ENCODE peak calls at places on chromosomes 3 and 15, in six cellular contexts. One of them, this sample, is unnamed.

GRCh38 chr3:71591106-71591505 is 7.6 kb upstream of the FOXP1 start:
- DNase-seq in KBM-7: no peak
- DNase-seq in NCI-H82: no peak
- DNase-seq in activated naive CD4-positive, alpha-beta T cell treated with anti-CD3 and anti-CD28 coated beads for 36 hours: no peak
- DNase-seq in HFF-Myc: no peak
- DNase-seq in NCI-H1436: no peak
- DNase-seq in this sample: peak

GRCh38 chr3:64488938-64489337 is 198.9 kb downstream of the ADAMTS9 start:
- DNase-seq in KBM-7: no peak
- DNase-seq in NCI-H82: peak
- DNase-seq in activated naive CD4-positive, alpha-beta T cell treated with anti-CD3 and anti-CD28 coated beads for 36 hours: no peak
- DNase-seq in HFF-Myc: no peak
- DNase-seq in NCI-H1436: peak
- DNase-seq in this sample: no peak

GRCh38 chr3:37456270-37456708 is 281.9 kb upstream of the LRRFIP2 start:
- DNase-seq in KBM-7: peak
- DNase-seq in NCI-H82: no peak
- DNase-seq in activated naive CD4-positive, alpha-beta T cell treated with anti-CD3 and anti-CD28 coated beads for 36 hours: no peak
- DNase-seq in HFF-Myc: no peak
- DNase-seq in NCI-H1436: peak
- DNase-seq in this sample: no peak

GRCh38 chr3:9196009-9196408 is 53.4 kb downstream of the SRGAP3 start:
- DNase-seq in KBM-7: no peak
- DNase-seq in NCI-H82: peak
- DNase-seq in activated naive CD4-positive, alpha-beta T cell treated with anti-CD3 and anti-CD28 coated beads for 36 hours: no peak
- DNase-seq in HFF-Myc: no peak
- DNase-seq in NCI-H1436: no peak
- DNase-seq in this sample: no peak

GRCh38 chr3:52031896-52032295 is 24.5 kb downstream of the DUSP7 start:
- DNase-seq in KBM-7: no peak
- DNase-seq in NCI-H82: no peak
- DNase-seq in activated naive CD4-positive, alpha-beta T cell treated with anti-CD3 and anti-CD28 coated beads for 36 hours: no peak
- DNase-seq in HFF-Myc: no peak
- DNase-seq in NCI-H1436: no peak
- DNase-seq in this sample: no peak

GRCh38 chr15:63832620-63833245 is 1.0 kb downstream of the HERC1 start:
- DNase-seq in KBM-7: peak
- DNase-seq in NCI-H82: peak
- DNase-seq in activated naive CD4-positive, alpha-beta T cell treated with anti-CD3 and anti-CD28 coated beads for 36 hours: peak
- DNase-seq in HFF-Myc: no peak
- DNase-seq in NCI-H1436: no peak
- DNase-seq in this sample: no peak

GRCh38 chr3:188299068-188299467 is 145.1 kb downstream of the LPP start:
- DNase-seq in KBM-7: no peak
- DNase-seq in NCI-H82: no peak
- DNase-seq in activated naive CD4-positive, alpha-beta T cell treated with anti-CD3 and anti-CD28 coated beads for 36 hours: peak
- DNase-seq in HFF-Myc: no peak
- DNase-seq in NCI-H1436: no peak
- DNase-seq in this sample: no peak

GRCh38 chr3:152222327-152222726 is 46.4 kb upstream of the MBNL1 start:
- DNase-seq in KBM-7: no peak
- DNase-seq in NCI-H82: no peak
- DNase-seq in activated naive CD4-positive, alpha-beta T cell treated with anti-CD3 and anti-CD28 coated beads for 36 hours: no peak
- DNase-seq in HFF-Myc: no peak
- DNase-seq in NCI-H1436: no peak
- DNase-seq in this sample: peak

GRCh38 chr3:64295594-64295993 is 70.3 kb upstream of the PRICKLE2 start:
- DNase-seq in KBM-7: no peak
- DNase-seq in NCI-H82: no peak
- DNase-seq in activated naive CD4-positive, alpha-beta T cell treated with anti-CD3 and anti-CD28 coated beads for 36 hours: no peak
- DNase-seq in HFF-Myc: no peak
- DNase-seq in NCI-H1436: no peak
- DNase-seq in this sample: peak

GRCh38 chr3:163692484-163692883 is 1385.8 kb downstream of the SI start:
- DNase-seq in KBM-7: no peak
- DNase-seq in NCI-H82: no peak
- DNase-seq in activated naive CD4-positive, alpha-beta T cell treated with anti-CD3 and anti-CD28 coated beads for 36 hours: no peak
- DNase-seq in HFF-Myc: no peak
- DNase-seq in NCI-H1436: no peak
- DNase-seq in this sample: no peak

GRCh38 chr3:186502942-186503712 is 41.1 kb downstream of the CRYGS start:
- DNase-seq in KBM-7: no peak
- DNase-seq in NCI-H82: no peak
- DNase-seq in activated naive CD4-positive, alpha-beta T cell treated with anti-CD3 and anti-CD28 coated beads for 36 hours: no peak
- DNase-seq in HFF-Myc: no peak
- DNase-seq in NCI-H1436: no peak
- DNase-seq in this sample: no peak

GRCh38 chr3:10697918-10698317 is 118.1 kb upstream of the SLC6A11 start:
- DNase-seq in KBM-7: no peak
- DNase-seq in NCI-H82: peak
- DNase-seq in activated naive CD4-positive, alpha-beta T cell treated with anti-CD3 and anti-CD28 coated beads for 36 hours: no peak
- DNase-seq in HFF-Myc: no peak
- DNase-seq in NCI-H1436: no peak
- DNase-seq in this sample: no peak

GRCh38 chr3:30970183-30970582 is 75.7 kb upstream of the GADL1 start:
- DNase-seq in KBM-7: peak
- DNase-seq in NCI-H82: no peak
- DNase-seq in activated naive CD4-positive, alpha-beta T cell treated with anti-CD3 and anti-CD28 coated beads for 36 hours: no peak
- DNase-seq in HFF-Myc: no peak
- DNase-seq in NCI-H1436: no peak
- DNase-seq in this sample: no peak

GRCh38 chr15:45291822-45292582 is 40.0 kb downstream of the SLC28A2 start:
- DNase-seq in KBM-7: no peak
- DNase-seq in NCI-H82: no peak
- DNase-seq in activated naive CD4-positive, alpha-beta T cell treated with anti-CD3 and anti-CD28 coated beads for 36 hours: no peak
- DNase-seq in HFF-Myc: no peak
- DNase-seq in NCI-H1436: no peak
- DNase-seq in this sample: no peak

GRCh38 chr3:111548060-111548459 is 6.1 kb downstream of the CD96 start:
- DNase-seq in KBM-7: no peak
- DNase-seq in NCI-H82: no peak
- DNase-seq in activated naive CD4-positive, alpha-beta T cell treated with anti-CD3 and anti-CD28 coated beads for 36 hours: peak
- DNase-seq in HFF-Myc: no peak
- DNase-seq in NCI-H1436: peak
- DNase-seq in this sample: no peak

GRCh38 chr15:68700395-68701123 is 120.1 kb downstream of the ANP32A start:
- DNase-seq in KBM-7: peak
- DNase-seq in NCI-H82: peak
- DNase-seq in activated naive CD4-positive, alpha-beta T cell treated with anti-CD3 and anti-CD28 coated beads for 36 hours: no peak
- DNase-seq in HFF-Myc: peak
- DNase-seq in NCI-H1436: peak
- DNase-seq in this sample: peak

GRCh38 chr3:179555604-179556003 is 7.1 kb upstream of the ACTL6A start:
- DNase-seq in KBM-7: no peak
- DNase-seq in NCI-H82: no peak
- DNase-seq in activated naive CD4-positive, alpha-beta T cell treated with anti-CD3 and anti-CD28 coated beads for 36 hours: no peak
- DNase-seq in HFF-Myc: no peak
- DNase-seq in NCI-H1436: no peak
- DNase-seq in this sample: no peak

GRCh38 chr15:31974855-31975421 is 55.4 kb upstream of the CHRNA7 start:
- DNase-seq in KBM-7: peak
- DNase-seq in NCI-H82: peak
- DNase-seq in activated naive CD4-positive, alpha-beta T cell treated with anti-CD3 and anti-CD28 coated beads for 36 hours: peak
- DNase-seq in HFF-Myc: no peak
- DNase-seq in NCI-H1436: peak
- DNase-seq in this sample: no peak

GRCh38 chr15:93066834-93067648 is 22.0 kb downstream of the RGMA start:
- DNase-seq in KBM-7: no peak
- DNase-seq in NCI-H82: no peak
- DNase-seq in activated naive CD4-positive, alpha-beta T cell treated with anti-CD3 and anti-CD28 coated beads for 36 hours: no peak
- DNase-seq in HFF-Myc: no peak
- DNase-seq in NCI-H1436: no peak
- DNase-seq in this sample: no peak

GRCh38 chr15:61880079-61880478 is 180.2 kb downstream of the VPS13C start:
- DNase-seq in KBM-7: no peak
- DNase-seq in NCI-H82: no peak
- DNase-seq in activated naive CD4-positive, alpha-beta T cell treated with anti-CD3 and anti-CD28 coated beads for 36 hours: no peak
- DNase-seq in HFF-Myc: no peak
- DNase-seq in NCI-H1436: peak
- DNase-seq in this sample: no peak

GRCh38 chr3:144142151-144142855 is 170.7 kb downstream of the DIPK2A start:
- DNase-seq in KBM-7: no peak
- DNase-seq in NCI-H82: peak
- DNase-seq in activated naive CD4-positive, alpha-beta T cell treated with anti-CD3 and anti-CD28 coated beads for 36 hours: no peak
- DNase-seq in HFF-Myc: no peak
- DNase-seq in NCI-H1436: no peak
- DNase-seq in this sample: peak

GRCh38 chr15:20658024-20658423 is 116.4 kb upstream of the GOLGA6L6 start:
- DNase-seq in KBM-7: no peak
- DNase-seq in NCI-H82: no peak
- DNase-seq in activated naive CD4-positive, alpha-beta T cell treated with anti-CD3 and anti-CD28 coated beads for 36 hours: no peak
- DNase-seq in HFF-Myc: no peak
- DNase-seq in NCI-H1436: no peak
- DNase-seq in this sample: no peak

GRCh38 chr15:40424483-40425115 is 16.2 kb upstream of the BAHD1 start:
- DNase-seq in KBM-7: no peak
- DNase-seq in NCI-H82: no peak
- DNase-seq in activated naive CD4-positive, alpha-beta T cell treated with anti-CD3 and anti-CD28 coated beads for 36 hours: no peak
- DNase-seq in HFF-Myc: no peak
- DNase-seq in NCI-H1436: no peak
- DNase-seq in this sample: no peak

GRCh38 chr3:116270053-116270452 is 175.2 kb downstream of the LSAMP start:
- DNase-seq in KBM-7: peak
- DNase-seq in NCI-H82: no peak
- DNase-seq in activated naive CD4-positive, alpha-beta T cell treated with anti-CD3 and anti-CD28 coated beads for 36 hours: no peak
- DNase-seq in HFF-Myc: no peak
- DNase-seq in NCI-H1436: no peak
- DNase-seq in this sample: peak

GRCh38 chr3:125107861-125108567 is 52.2 kb upstream of the HEG1 start:
- DNase-seq in KBM-7: no peak
- DNase-seq in NCI-H82: no peak
- DNase-seq in activated naive CD4-positive, alpha-beta T cell treated with anti-CD3 and anti-CD28 coated beads for 36 hours: no peak
- DNase-seq in HFF-Myc: no peak
- DNase-seq in NCI-H1436: no peak
- DNase-seq in this sample: peak

GRCh38 chr15:32053717-32054116 is 23.4 kb downstream of the CHRNA7 start:
- DNase-seq in KBM-7: no peak
- DNase-seq in NCI-H82: no peak
- DNase-seq in activated naive CD4-positive, alpha-beta T cell treated with anti-CD3 and anti-CD28 coated beads for 36 hours: no peak
- DNase-seq in HFF-Myc: no peak
- DNase-seq in NCI-H1436: no peak
- DNase-seq in this sample: no peak

GRCh38 chr15:63402498-63403253 is 21.0 kb upstream of the CA12 start:
- DNase-seq in KBM-7: peak
- DNase-seq in NCI-H82: peak
- DNase-seq in activated naive CD4-positive, alpha-beta T cell treated with anti-CD3 and anti-CD28 coated beads for 36 hours: no peak
- DNase-seq in HFF-Myc: no peak
- DNase-seq in NCI-H1436: no peak
- DNase-seq in this sample: peak

GRCh38 chr3:6532101-6532500 is 328.8 kb upstream of the GRM7 start:
- DNase-seq in KBM-7: no peak
- DNase-seq in NCI-H82: no peak
- DNase-seq in activated naive CD4-positive, alpha-beta T cell treated with anti-CD3 and anti-CD28 coated beads for 36 hours: no peak
- DNase-seq in HFF-Myc: no peak
- DNase-seq in NCI-H1436: no peak
- DNase-seq in this sample: no peak

GRCh38 chr3:48285675-48286074 is 44.8 kb downstream of the ZNF589 start:
- DNase-seq in KBM-7: no peak
- DNase-seq in NCI-H82: no peak
- DNase-seq in activated naive CD4-positive, alpha-beta T cell treated with anti-CD3 and anti-CD28 coated beads for 36 hours: no peak
- DNase-seq in HFF-Myc: no peak
- DNase-seq in NCI-H1436: no peak
- DNase-seq in this sample: no peak

GRCh38 chr3:12454076-12454807 is 30.0 kb upstream of the TSEN2 start:
- DNase-seq in KBM-7: no peak
- DNase-seq in NCI-H82: peak
- DNase-seq in activated naive CD4-positive, alpha-beta T cell treated with anti-CD3 and anti-CD28 coated beads for 36 hours: no peak
- DNase-seq in HFF-Myc: no peak
- DNase-seq in NCI-H1436: no peak
- DNase-seq in this sample: no peak

GRCh38 chr3:167973046-167973445 is 122.7 kb downstream of the GOLIM4 start:
- DNase-seq in KBM-7: no peak
- DNase-seq in NCI-H82: no peak
- DNase-seq in activated naive CD4-positive, alpha-beta T cell treated with anti-CD3 and anti-CD28 coated beads for 36 hours: no peak
- DNase-seq in HFF-Myc: no peak
- DNase-seq in NCI-H1436: no peak
- DNase-seq in this sample: no peak

GRCh38 chr15:41935566-41936020 is 36.8 kb downstream of the EHD4 start:
- DNase-seq in KBM-7: no peak
- DNase-seq in NCI-H82: no peak
- DNase-seq in activated naive CD4-positive, alpha-beta T cell treated with anti-CD3 and anti-CD28 coated beads for 36 hours: peak
- DNase-seq in HFF-Myc: no peak
- DNase-seq in NCI-H1436: no peak
- DNase-seq in this sample: no peak

GRCh38 chr3:179825527-179826246 is 172.8 kb downstream of the USP13 start:
- DNase-seq in KBM-7: no peak
- DNase-seq in NCI-H82: no peak
- DNase-seq in activated naive CD4-positive, alpha-beta T cell treated with anti-CD3 and anti-CD28 coated beads for 36 hours: no peak
- DNase-seq in HFF-Myc: no peak
- DNase-seq in NCI-H1436: no peak
- DNase-seq in this sample: no peak

GRCh38 chr15:71776304-71776703 is 34.0 kb upstream of the NR2E3 start:
- DNase-seq in KBM-7: no peak
- DNase-seq in NCI-H82: no peak
- DNase-seq in activated naive CD4-positive, alpha-beta T cell treated with anti-CD3 and anti-CD28 coated beads for 36 hours: no peak
- DNase-seq in HFF-Myc: no peak
- DNase-seq in NCI-H1436: no peak
- DNase-seq in this sample: no peak

GRCh38 chr3:16122155-16122554 is 52.3 kb upstream of the GALNT15 start:
- DNase-seq in KBM-7: no peak
- DNase-seq in NCI-H82: no peak
- DNase-seq in activated naive CD4-positive, alpha-beta T cell treated with anti-CD3 and anti-CD28 coated beads for 36 hours: no peak
- DNase-seq in HFF-Myc: no peak
- DNase-seq in NCI-H1436: no peak
- DNase-seq in this sample: no peak

GRCh38 chr3:144112036-144112435 is 140.4 kb downstream of the DIPK2A start:
- DNase-seq in KBM-7: no peak
- DNase-seq in NCI-H82: peak
- DNase-seq in activated naive CD4-positive, alpha-beta T cell treated with anti-CD3 and anti-CD28 coated beads for 36 hours: no peak
- DNase-seq in HFF-Myc: no peak
- DNase-seq in NCI-H1436: no peak
- DNase-seq in this sample: peak

GRCh38 chr3:130480736-130481135 is 36.2 kb upstream of the COL6A6 start:
- DNase-seq in KBM-7: peak
- DNase-seq in NCI-H82: peak
- DNase-seq in activated naive CD4-positive, alpha-beta T cell treated with anti-CD3 and anti-CD28 coated beads for 36 hours: no peak
- DNase-seq in HFF-Myc: peak
- DNase-seq in NCI-H1436: peak
- DNase-seq in this sample: peak

This sample was measured in astrocyte.